ENCODE peak calls at places on chromosomes 11 and 22, in eight cellular contexts. G, T, O, F, Y, N, W and B are unnamed samples.

GRCh38 chr11:60978546-60979380 is 7.3 kb downstream of the CD6 start:
- DNase-seq in G (no peak), T (peak), O (peak), F (no peak), Y (no peak), N (no peak), W (no peak), B (peak)

GRCh38 chr11:75589933-75590332 is 27.9 kb downstream of the SERPINH1 start:
- DNase-seq in G (no peak), T (no peak), O (no peak), F (no peak), Y (no peak), N (no peak), W (peak), B (no peak)

GRCh38 chr11:122439911-122440782 is 215.4 kb upstream of the UBASH3B start:
- DNase-seq in G (no peak), T (no peak), O (no peak), F (no peak), Y (peak), N (no peak), W (no peak), B (no peak)

GRCh38 chr11:76768091-76769047 is 14.8 kb upstream of the TSKU start:
- DNase-seq in G (no peak), T (peak), O (peak), F (no peak), Y (no peak), N (no peak), W (no peak), B (peak)

GRCh38 chr11:58659910-58660570 is 37.6 kb downstream of the CNTF start:
- DNase-seq in G (no peak), T (no peak), O (no peak), F (no peak), Y (no peak), N (no peak), W (no peak), B (no peak)

GRCh38 chr11:91459840-91460239 is 764.8 kb upstream of the FAT3 start:
- DNase-seq in G (no peak), T (peak), O (no peak), F (no peak), Y (no peak), N (no peak), W (no peak), B (no peak)

GRCh38 chr11:6627762-6628241 is 8.6 kb upstream of the TPP1 start:
- DNase-seq in G (no peak), T (no peak), O (no peak), F (no peak), Y (no peak), N (no peak), W (no peak), B (no peak)

GRCh38 chr11:33734441-33735165 is 1.6 kb downstream of the CD59 start:
- DNase-seq in G (no peak), T (peak), O (no peak), F (no peak), Y (no peak), N (no peak), W (peak), B (no peak)

GRCh38 chr11:45073575-45074225 is 72.7 kb upstream of the PRDM11 start:
- DNase-seq in G (no peak), T (peak), O (no peak), F (no peak), Y (no peak), N (no peak), W (no peak), B (peak)

GRCh38 chr11:83220279-83220678 is 26.8 kb downstream of the ANKRD42 start:
- DNase-seq in G (no peak), T (no peak), O (no peak), F (no peak), Y (no peak), N (no peak), W (peak), B (no peak)

GRCh38 chr22:23245799-23246136 is 65.5 kb downstream of the BCR start:
- DNase-seq in G (no peak), T (peak), O (no peak), F (no peak), Y (no peak), N (no peak), W (no peak), B (no peak)

GRCh38 chr11:46121328-46121723 is at the start of gene PHF21A:
- DNase-seq in G (peak), T (peak), O (peak), F (peak), Y (peak), N (peak), W (peak), B (peak)

GRCh38 chr11:76918941-76919386 is 58.2 kb downstream of the ACER3 start:
- DNase-seq in G (no peak), T (peak), O (peak), F (peak), Y (no peak), N (no peak), W (peak), B (peak)

GRCh38 chr22:41491379-41492100 is 22.6 kb downstream of the ACO2 start:
- DNase-seq in G (no peak), T (no peak), O (no peak), F (no peak), Y (no peak), N (no peak), W (no peak), B (no peak)

GRCh38 chr11:515131-515530 is 8.1 kb upstream of the RNH1 start:
- DNase-seq in G (no peak), T (peak), O (no peak), F (no peak), Y (no peak), N (no peak), W (no peak), B (no peak)

GRCh38 chr11:7383406-7383805 is 101.9 kb upstream of the OLFML1 start:
- DNase-seq in G (no peak), T (no peak), O (no peak), F (no peak), Y (no peak), N (no peak), W (no peak), B (no peak)

GRCh38 chr11:3164138-3164539 is 971 bp downstream of the OSBPL5 start:
- DNase-seq in G (no peak), T (no peak), O (no peak), F (no peak), Y (peak), N (no peak), W (no peak), B (peak)

GRCh38 chr22:49607821-49608220 is 219.9 kb downstream of the BRD1 start:
- DNase-seq in G (no peak), T (no peak), O (no peak), F (no peak), Y (no peak), N (no peak), W (no peak), B (no peak)

GRCh38 chr11:59551651-59552521 is 40.5 kb downstream of the OR4D9 start:
- DNase-seq in G (no peak), T (peak), O (peak), F (peak), Y (peak), N (no peak), W (peak), B (peak)

GRCh38 chr22:46931414-46931813 is 169.0 kb downstream of the TBC1D22A start:
- DNase-seq in G (no peak), T (peak), O (no peak), F (no peak), Y (no peak), N (no peak), W (peak), B (no peak)

GRCh38 chr11:76073716-76074115 is 132.6 kb downstream of the WNT11 start:
- DNase-seq in G (no peak), T (no peak), O (no peak), F (peak), Y (no peak), N (no peak), W (no peak), B (no peak)

GRCh38 chr11:70916321-70916720 is 336.1 kb downstream of the SHANK2 start:
- DNase-seq in G (no peak), T (no peak), O (no peak), F (no peak), Y (no peak), N (no peak), W (no peak), B (no peak)

GRCh38 chr11:60880635-60881282 is 13.4 kb downstream of the ZP1 start:
- DNase-seq in G (no peak), T (no peak), O (no peak), F (no peak), Y (no peak), N (no peak), W (no peak), B (no peak)

GRCh38 chr11:69297225-69297925 is 3.4 kb downstream of the MYEOV start:
- DNase-seq in G (peak), T (peak), O (peak), F (peak), Y (no peak), N (peak), W (peak), B (peak)

GRCh38 chr11:64000026-64000739 is 13.9 kb downstream of the OTUB1 start:
- DNase-seq in G (peak), T (peak), O (no peak), F (no peak), Y (peak), N (peak), W (no peak), B (peak)

GRCh38 chr22:19463491-19464469 is 15.2 kb downstream of the UFD1 start:
- DNase-seq in G (no peak), T (no peak), O (no peak), F (peak), Y (no peak), N (no peak), W (no peak), B (no peak)

GRCh38 chr22:25027959-25028840 is 75.7 kb downstream of the KIAA1671 start:
- DNase-seq in G (no peak), T (no peak), O (no peak), F (no peak), Y (peak), N (no peak), W (peak), B (no peak)